ENCODE peak calls at places on chromosomes 16 and 17, in six cellular contexts. Z, S, V, L, C and U are unnamed samples.

GRCh38 chr17:78647030-78647429 is 69.8 kb upstream of the DNAH17 start:
- DNase-seq in L (no peak), Z (no peak), V (no peak), S (no peak), C (no peak), U (no peak)

GRCh38 chr17:48202945-48203344 is 95.4 kb downstream of the SNX11 start:
- DNase-seq in S (no peak), V (no peak), C (no peak), L (no peak), Z (no peak), U (no peak)

GRCh38 chr17:54662978-54663876 is 237.4 kb upstream of the TOM1L1 start:
- DNase-seq in Z (no peak), L (no peak), C (no peak), V (no peak), S (no peak), U (peak; percentile 3)

GRCh38 chr17:48679385-48680096 is 42.8 kb downstream of the PRAC1 start:
- DNase-seq in C (no peak), S (no peak), L (no peak), V (no peak), Z (no peak), U (no peak)

GRCh38 chr16:47037396-47037745 is 63.9 kb upstream of the DNAJA2 start:
- DNase-seq in V (peak; percentile 53), L (no peak), C (no peak), S (no peak), Z (no peak), U (no peak)

GRCh38 chr16:9441021-9441420 is 349.6 kb downstream of the HAPSTR1 start:
- DNase-seq in C (no peak), V (no peak), Z (no peak), S (no peak), L (peak; percentile 15), U (no peak)

GRCh38 chr17:41009936-41010335 is 1.0 kb upstream of the KRTAP3-1 start:
- DNase-seq in L (peak; percentile 32), V (no peak), S (no peak), C (no peak), Z (no peak), U (no peak)

GRCh38 chr16:13181432-13181831 is 280.0 kb downstream of the SHISA9 start:
- DNase-seq in S (no peak), V (no peak), C (no peak), Z (no peak), L (no peak), U (no peak)

GRCh38 chr17:74872313-74873035 is at the start of gene FDXR:
- DNase-seq in V (no peak), Z (no peak), C (no peak), S (no peak), L (peak; percentile 50), U (no peak)

GRCh38 chr16:86587487-86587886 is 9.1 kb downstream of the FOXL1 start:
- DNase-seq in C (no peak), L (no peak), S (no peak), V (no peak), Z (no peak), U (no peak)

GRCh38 chr17:3911271-3912053 is 4.8 kb downstream of the P2RX1 start:
- DNase-seq in L (no peak), S (no peak), C (peak; percentile 89), Z (no peak), V (no peak), U (no peak)

GRCh38 chr16:23145608-23146007 is 3.6 kb downstream of the USP31 start:
- DNase-seq in L (no peak), S (no peak), Z (no peak), V (no peak), C (no peak), U (no peak)

GRCh38 chr17:31072186-31072585 is 22.6 kb upstream of the NF1 start:
- DNase-seq in L (no peak), C (no peak), Z (no peak), V (no peak), S (no peak), U (no peak)

GRCh38 chr17:43315369-43315768 is 81.6 kb upstream of the RNU2-1 start:
- DNase-seq in S (no peak), Z (no peak), C (no peak), V (no peak), L (no peak), U (no peak)

GRCh38 chr16:89601906-89602272 is 11.6 kb upstream of the DPEP1 start:
- DNase-seq in S (no peak), Z (no peak), V (no peak), C (no peak), L (no peak), U (no peak)

GRCh38 chr17:55322451-55322985 is 57.8 kb downstream of the HLF start:
- DNase-seq in S (no peak), L (no peak), C (no peak), V (no peak), Z (no peak), U (no peak)

GRCh38 chr17:33515974-33516373 is 222.9 kb upstream of the ASIC2 start:
- DNase-seq in S (no peak), V (no peak), L (no peak), Z (no peak), C (no peak), U (no peak)

GRCh38 chr17:17152385-17152784 is 53.7 kb downstream of the PLD6 start:
- DNase-seq in V (no peak), Z (no peak), S (no peak), C (no peak), L (no peak), U (no peak)

GRCh38 chr16:11876306-11876705 is 25.0 kb upstream of the RSL1D1 start:
- DNase-seq in V (no peak), C (no peak), Z (no peak), L (no peak), S (no peak), U (no peak)

GRCh38 chr16:51392651-51393187 is 241.6 kb upstream of the SALL1 start:
- DNase-seq in S (no peak), V (no peak), Z (no peak), L (no peak), C (no peak), U (peak; percentile 51)

GRCh38 chr17:57655564-57655963 is 89.5 kb downstream of the CCDC182 start:
- DNase-seq in V (no peak), L (no peak), Z (no peak), S (no peak), C (no peak), U (no peak)

GRCh38 chr17:8153550-8153956 is 1.3 kb upstream of the PER1 start:
- DNase-seq in C (no peak), L (peak; percentile 97), V (peak; percentile 46), S (no peak), Z (no peak), U (no peak)

GRCh38 chr17:34706029-34706428 is 126.6 kb downstream of the TMEM132E start:
- DNase-seq in L (no peak), S (no peak), Z (no peak), C (no peak), V (peak; percentile 24), U (peak; percentile 8)

GRCh38 chr16:65749566-65749965 is 616.9 kb upstream of the CDH5 start:
- DNase-seq in V (no peak), S (no peak), Z (no peak), L (no peak), C (no peak), U (no peak)
- TF ChIP-seq YY1 in V (no peak), S (no peak), Z (no peak), L (no peak), C (no peak), U (no peak)

DNA sequence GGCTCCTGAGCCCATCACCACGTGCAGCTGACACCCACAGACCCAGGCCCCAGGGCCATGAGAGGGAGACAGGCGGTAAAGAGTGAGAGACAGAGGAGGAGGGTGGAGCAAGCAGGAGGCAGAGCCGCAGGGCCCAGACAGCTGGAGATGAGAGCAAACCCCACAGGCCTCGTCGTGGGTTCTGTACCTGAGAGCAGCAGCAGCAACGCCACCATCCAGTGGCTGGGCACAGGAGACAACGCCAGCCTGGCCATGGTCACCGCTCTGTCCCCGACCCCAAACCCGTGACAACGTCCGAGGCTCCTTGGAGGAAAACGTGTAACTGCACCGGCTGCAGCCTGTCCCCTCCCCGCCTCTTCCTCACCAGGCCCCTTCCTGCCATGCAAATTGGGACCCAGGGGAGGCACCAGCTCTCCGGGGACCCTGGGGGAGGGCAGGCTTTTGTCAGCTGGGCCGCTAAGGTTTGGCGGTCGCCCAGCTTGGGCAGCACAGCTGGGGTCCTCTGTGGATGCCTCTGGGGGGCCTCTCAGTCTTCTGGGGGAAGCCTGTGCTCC is at the start of gene CD79B:
- DNase-seq in C (no peak), L (no peak), S (no peak), V (no peak), Z (no peak), U (no peak)
- H3K9ac ChIP-seq in C (peak within 1 kb of the TSS; percentile 86), L (no peak within 1 kb of the TSS), S (no peak within 1 kb of the TSS), V (no peak within 1 kb of the TSS), Z (no peak within 1 kb of the TSS), U (peak within 1 kb of the TSS; percentile 39)

GRCh38 chr17:64147110-64148016 is 17.4 kb upstream of the ERN1 start:
- DNase-seq in C (no peak), S (no peak), L (peak; percentile 85), Z (no peak), V (peak; percentile 28), U (no peak)
- TF ChIP-seq ZNF274 in C (no peak), S (no peak), L (no peak), Z (no peak), V (no peak), U (no peak)

GRCh38 chr17:6096201-6097004 is 26.2 kb downstream of the WSCD1 start:
- DNase-seq in C (no peak), V (no peak), S (no peak), Z (no peak), L (no peak), U (no peak)
- TF ChIP-seq YY1 in C (no peak), V (no peak), S (no peak), Z (no peak), L (no peak), U (no peak)

DNA sequence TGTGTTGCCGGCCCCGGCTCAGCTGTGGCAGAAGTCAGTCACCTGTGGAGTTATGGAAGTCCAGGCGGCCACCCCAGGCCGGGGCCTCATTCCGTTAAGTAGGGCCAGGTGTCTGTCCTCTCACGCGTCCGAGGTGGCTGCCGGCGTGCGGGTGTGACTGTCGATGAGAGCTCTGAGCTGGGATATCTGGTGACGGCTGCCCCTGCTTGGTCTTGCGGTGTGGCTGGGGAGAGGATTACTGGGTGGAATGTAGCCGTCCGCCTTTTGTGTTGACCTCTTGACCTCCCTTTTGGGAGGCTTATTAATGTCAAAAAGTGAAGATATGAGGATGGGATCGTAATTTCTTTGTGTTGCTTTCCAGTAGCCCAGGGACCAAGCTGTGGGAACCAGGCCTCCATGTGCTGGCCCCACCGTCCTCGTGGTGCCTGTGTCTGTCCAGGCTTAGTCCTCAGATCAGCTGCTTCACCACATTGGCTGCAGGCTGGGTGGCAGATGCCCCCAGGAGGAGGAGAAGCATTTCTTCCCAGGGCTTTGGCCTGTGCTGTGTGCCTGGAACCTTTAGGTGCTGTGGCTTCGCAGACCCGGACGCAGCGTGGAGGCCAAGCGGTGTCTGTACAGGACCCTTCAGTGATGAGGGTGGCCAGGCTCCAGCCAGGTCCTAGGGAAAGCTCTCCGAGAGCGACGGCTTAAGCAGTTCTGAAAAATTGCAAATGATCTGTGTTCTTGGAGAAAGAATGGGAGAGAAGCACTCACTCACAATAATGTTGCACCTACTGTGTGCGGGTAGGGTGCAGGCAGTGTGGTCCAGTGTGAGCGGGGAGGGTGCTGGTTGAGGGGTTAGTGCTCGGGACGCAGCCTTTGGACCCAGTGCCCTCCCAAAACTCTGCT is 23.2 kb upstream of the ZNF750 start:
- DNase-seq in C (no peak), S (no peak), V (peak; percentile 55), Z (no peak), L (no peak), U (no peak)
- H3K9ac ChIP-seq in C (peak overlapping the region; percentile 89), S (no peak overlapping the region), V (peak overlapping the region; percentile 26), Z (peak overlapping the region; percentile 46), L (no peak overlapping the region), U (no peak overlapping the region)